ENCODE peak calls at places on chromosomes 13 and 19, in seven cellular contexts. One of them, this sample, is unnamed.

GRCh38 chr19:11814707-11815050 is 606 bp downstream of the ZNF440 start:
- DNase-seq in neuronal stem cell: no peak
- DNase-seq in trophoblast cell: peak; percentile 64
- DNase-seq in mesendoderm: peak; percentile 38
- DNase-seq in mesenchymal stem cell: peak; percentile 44
- DNase-seq in H1: peak; percentile 42
- DNase-seq in H9: peak; percentile 24
- DNase-seq in this sample: peak; percentile 29

GRCh38 chr13:98839826-98840769 is 87.6 kb upstream of the SLC15A1 start:
- DNase-seq in mesendoderm: peak; percentile 94
- DNase-seq in mesenchymal stem cell: peak; percentile 59
- DNase-seq in trophoblast cell: peak; percentile 77
- DNase-seq in neuronal stem cell: peak; percentile 49
- DNase-seq in H1: peak; percentile 76
- DNase-seq in H9: peak; percentile 90
- DNase-seq in this sample: peak; percentile 47

GRCh38 chr13:112342841-112343361 is 33.3 kb upstream of the SPACA7 start:
- DNase-seq in mesendoderm: no peak
- DNase-seq in H9: peak; percentile 29
- DNase-seq in neuronal stem cell: no peak
- DNase-seq in trophoblast cell: no peak
- DNase-seq in H1: no peak
- DNase-seq in mesenchymal stem cell: no peak
- DNase-seq in this sample: no peak

GRCh38 chr13:24651718-24652345 is 28.4 kb upstream of the ATP12A start:
- DNase-seq in H1: no peak
- DNase-seq in mesendoderm: no peak
- DNase-seq in trophoblast cell: peak; percentile 91
- DNase-seq in H9: no peak
- DNase-seq in mesenchymal stem cell: no peak
- DNase-seq in neuronal stem cell: no peak
- DNase-seq in this sample: no peak

GRCh38 chr19:51693246-51693645 is at the start of gene SPACA6:
- DNase-seq in H1: no peak
- DNase-seq in mesendoderm: no peak
- DNase-seq in neuronal stem cell: no peak
- DNase-seq in H9: no peak
- DNase-seq in mesenchymal stem cell: no peak
- DNase-seq in trophoblast cell: no peak
- DNase-seq in this sample: no peak

GRCh38 chr13:34412817-34413365 is 529.2 kb upstream of the NBEA start:
- DNase-seq in mesenchymal stem cell: peak; percentile 23
- DNase-seq in H9: no peak
- DNase-seq in H1: no peak
- DNase-seq in mesendoderm: no peak
- DNase-seq in trophoblast cell: peak; percentile 69
- DNase-seq in neuronal stem cell: no peak
- DNase-seq in this sample: no peak

GRCh38 chr19:3184847-3185481 is 766 bp upstream of the NCLN start:
- DNase-seq in trophoblast cell: no peak
- DNase-seq in neuronal stem cell: no peak
- DNase-seq in H9: no peak
- DNase-seq in mesenchymal stem cell: no peak
- DNase-seq in H1: no peak
- DNase-seq in mesendoderm: no peak
- DNase-seq in this sample: no peak

GRCh38 chr13:55029280-55029679 is 2000.7 kb downstream of the OLFM4 start:
- DNase-seq in mesenchymal stem cell: no peak
- DNase-seq in mesendoderm: no peak
- DNase-seq in neuronal stem cell: no peak
- DNase-seq in H1: no peak
- DNase-seq in trophoblast cell: no peak
- DNase-seq in H9: no peak
- DNase-seq in this sample: no peak

GRCh38 chr13:113658836-113659235 is 838 bp upstream of the ATP4B start:
- DNase-seq in mesendoderm: no peak
- DNase-seq in H9: no peak
- DNase-seq in neuronal stem cell: no peak
- DNase-seq in trophoblast cell: no peak
- DNase-seq in mesenchymal stem cell: no peak
- DNase-seq in H1: no peak
- DNase-seq in this sample: no peak

GRCh38 chr19:13163609-13164364 is 13.6 kb downstream of the IER2 start:
- DNase-seq in mesenchymal stem cell: peak; percentile 96
- DNase-seq in trophoblast cell: peak; percentile 81
- DNase-seq in mesendoderm: peak; percentile 97
- DNase-seq in H1: peak; percentile 86
- DNase-seq in H9: peak; percentile 88
- DNase-seq in neuronal stem cell: peak; percentile 70
- DNase-seq in this sample: peak; percentile 83

GRCh38 chr19:1040476-1041271 is 767 bp downstream of the ABCA7 start:
- DNase-seq in H1: peak; percentile 95
- DNase-seq in mesenchymal stem cell: peak; percentile 95
- DNase-seq in neuronal stem cell: peak; percentile 88
- DNase-seq in trophoblast cell: peak; percentile 89
- DNase-seq in H9: peak; percentile 97
- DNase-seq in mesendoderm: peak; percentile 99
- DNase-seq in this sample: peak; percentile 93

GRCh38 chr19:1041835-1042685 is 2.2 kb downstream of the ABCA7 start:
- DNase-seq in mesendoderm: no peak
- DNase-seq in trophoblast cell: no peak
- DNase-seq in H1: no peak
- DNase-seq in H9: peak; percentile 27
- DNase-seq in mesenchymal stem cell: no peak
- DNase-seq in neuronal stem cell: no peak
- DNase-seq in this sample: no peak

GRCh38 chr19:1045247-1045603 is 5.3 kb downstream of the ABCA7 start:
- DNase-seq in H9: peak; percentile 97
- DNase-seq in neuronal stem cell: no peak
- DNase-seq in H1: peak; percentile 85
- DNase-seq in trophoblast cell: peak; percentile 84
- DNase-seq in mesendoderm: peak; percentile 93
- DNase-seq in mesenchymal stem cell: peak; percentile 58
- DNase-seq in this sample: no peak

GRCh38 chr19:1041272-1041834 is 1.4 kb downstream of the ABCA7 start:
- DNase-seq in H1: no peak
- DNase-seq in mesendoderm: no peak
- DNase-seq in trophoblast cell: no peak
- DNase-seq in mesenchymal stem cell: no peak
- DNase-seq in H9: peak; percentile 27
- DNase-seq in neuronal stem cell: no peak
- DNase-seq in this sample: no peak

GRCh38 chr19:1042689-1043511 is 3.0 kb downstream of the ABCA7 start:
- DNase-seq in H1: no peak
- DNase-seq in H9: peak; percentile 26
- DNase-seq in neuronal stem cell: no peak
- DNase-seq in mesenchymal stem cell: no peak
- DNase-seq in trophoblast cell: no peak
- DNase-seq in mesendoderm: no peak
- DNase-seq in this sample: no peak
- H3K79me1 ChIP-seq in H1: no peaks in the 10 kb centered on the region
- H3K79me1 ChIP-seq in H9: no peaks in the 10 kb centered on the region
- H3K79me1 ChIP-seq in neuronal stem cell: peaks cover 4% of the 10 kb centered on the region
- H3K79me1 ChIP-seq in mesenchymal stem cell: peaks cover 2% of the 10 kb centered on the region
- H3K79me1 ChIP-seq in trophoblast cell: no peaks in the 10 kb centered on the region
- H3K79me1 ChIP-seq in mesendoderm: no peaks in the 10 kb centered on the region
- H3K79me1 ChIP-seq in this sample: no peaks in the 10 kb centered on the region

GRCh38 chr13:106636492-106636891 is 68.6 kb upstream of the ARGLU1 start:
- DNase-seq in H9: no peak
- DNase-seq in mesendoderm: no peak
- DNase-seq in trophoblast cell: no peak
- DNase-seq in H1: no peak
- DNase-seq in neuronal stem cell: no peak
- DNase-seq in mesenchymal stem cell: no peak
- DNase-seq in this sample: no peak
- H3K79me1 ChIP-seq in H9: no peaks in the 10 kb centered on the region
- H3K79me1 ChIP-seq in mesendoderm: no peaks in the 10 kb centered on the region
- H3K79me1 ChIP-seq in trophoblast cell: no peaks in the 10 kb centered on the region
- H3K79me1 ChIP-seq in H1: no peaks in the 10 kb centered on the region
- H3K79me1 ChIP-seq in neuronal stem cell: no peaks in the 10 kb centered on the region
- H3K79me1 ChIP-seq in mesenchymal stem cell: no peaks in the 10 kb centered on the region
- H3K79me1 ChIP-seq in this sample: no peaks in the 10 kb centered on the region

DNA sequence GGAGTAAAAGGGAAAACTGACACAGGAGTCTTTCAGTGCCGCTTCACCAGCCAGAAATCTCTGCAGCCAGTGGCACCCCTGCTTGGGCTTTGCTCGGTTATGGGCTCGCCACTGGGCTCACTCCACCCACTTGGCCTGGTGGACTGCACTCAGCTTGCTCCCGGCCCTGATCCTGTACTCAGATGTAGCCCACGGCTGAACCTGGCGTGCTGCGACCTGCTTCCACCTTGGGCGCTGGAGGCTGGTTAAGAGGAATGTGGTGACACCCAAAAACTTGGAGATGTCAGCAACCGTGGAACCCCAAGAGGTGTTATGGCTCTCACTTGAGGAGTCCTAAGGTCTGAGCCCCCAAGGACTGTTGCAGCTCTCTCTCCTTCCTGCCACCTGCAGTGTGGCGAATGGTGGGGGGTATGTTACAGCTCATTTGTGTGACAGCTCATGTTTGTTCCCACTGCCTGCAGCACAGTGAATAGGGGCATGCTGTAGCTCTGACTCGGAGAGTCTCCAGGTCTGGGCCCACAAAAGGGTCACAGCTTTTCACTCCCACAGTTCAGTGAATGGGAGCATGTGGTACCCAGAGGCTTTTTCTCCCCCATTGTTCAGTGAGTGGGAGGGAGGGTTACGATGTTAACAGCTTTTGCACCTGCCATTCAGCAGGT is 1124.5 kb upstream of the ATXN8OS start:
- DNase-seq in neuronal stem cell: no peak
- DNase-seq in mesendoderm: no peak
- DNase-seq in mesenchymal stem cell: no peak
- DNase-seq in H1: no peak
- DNase-seq in H9: no peak
- DNase-seq in trophoblast cell: no peak
- DNase-seq in this sample: no peak
- H3K79me1 ChIP-seq in neuronal stem cell: no peaks in the 10 kb centered on the region
- H3K79me1 ChIP-seq in mesendoderm: no peaks in the 10 kb centered on the region
- H3K79me1 ChIP-seq in mesenchymal stem cell: no peaks in the 10 kb centered on the region
- H3K79me1 ChIP-seq in H1: no peaks in the 10 kb centered on the region
- H3K79me1 ChIP-seq in H9: no peaks in the 10 kb centered on the region
- H3K79me1 ChIP-seq in trophoblast cell: no peaks in the 10 kb centered on the region
- H3K79me1 ChIP-seq in this sample: no peaks in the 10 kb centered on the region

GRCh38 chr13:49938921-49939320 is 2.8 kb upstream of the SPRYD7 start:
- DNase-seq in H9: no peak
- DNase-seq in neuronal stem cell: no peak
- DNase-seq in H1: no peak
- DNase-seq in mesenchymal stem cell: no peak
- DNase-seq in mesendoderm: no peak
- DNase-seq in trophoblast cell: no peak
- DNase-seq in this sample: no peak

GRCh38 chr13:49938274-49938673 is 2.1 kb upstream of the SPRYD7 start:
- DNase-seq in mesenchymal stem cell: no peak
- DNase-seq in H9: no peak
- DNase-seq in trophoblast cell: no peak
- DNase-seq in mesendoderm: no peak
- DNase-seq in neuronal stem cell: no peak
- DNase-seq in H1: no peak
- DNase-seq in this sample: no peak

GRCh38 chr13:49935171-49936084 is 712 bp downstream of the SPRYD7 start:
- DNase-seq in mesendoderm: peak; percentile 86
- DNase-seq in neuronal stem cell: peak; percentile 46
- DNase-seq in mesenchymal stem cell: peak; percentile 86
- DNase-seq in trophoblast cell: peak; percentile 79
- DNase-seq in H9: peak; percentile 66
- DNase-seq in H1: no peak
- DNase-seq in this sample: peak; percentile 50

GRCh38 chr13:49936943-49937273 is 768 bp upstream of the SPRYD7 start:
- DNase-seq in mesendoderm: peak; percentile 18
- DNase-seq in mesenchymal stem cell: no peak
- DNase-seq in trophoblast cell: no peak
- DNase-seq in H9: peak; percentile 29
- DNase-seq in neuronal stem cell: peak; percentile 8
- DNase-seq in H1: no peak
- DNase-seq in this sample: no peak

DNA sequence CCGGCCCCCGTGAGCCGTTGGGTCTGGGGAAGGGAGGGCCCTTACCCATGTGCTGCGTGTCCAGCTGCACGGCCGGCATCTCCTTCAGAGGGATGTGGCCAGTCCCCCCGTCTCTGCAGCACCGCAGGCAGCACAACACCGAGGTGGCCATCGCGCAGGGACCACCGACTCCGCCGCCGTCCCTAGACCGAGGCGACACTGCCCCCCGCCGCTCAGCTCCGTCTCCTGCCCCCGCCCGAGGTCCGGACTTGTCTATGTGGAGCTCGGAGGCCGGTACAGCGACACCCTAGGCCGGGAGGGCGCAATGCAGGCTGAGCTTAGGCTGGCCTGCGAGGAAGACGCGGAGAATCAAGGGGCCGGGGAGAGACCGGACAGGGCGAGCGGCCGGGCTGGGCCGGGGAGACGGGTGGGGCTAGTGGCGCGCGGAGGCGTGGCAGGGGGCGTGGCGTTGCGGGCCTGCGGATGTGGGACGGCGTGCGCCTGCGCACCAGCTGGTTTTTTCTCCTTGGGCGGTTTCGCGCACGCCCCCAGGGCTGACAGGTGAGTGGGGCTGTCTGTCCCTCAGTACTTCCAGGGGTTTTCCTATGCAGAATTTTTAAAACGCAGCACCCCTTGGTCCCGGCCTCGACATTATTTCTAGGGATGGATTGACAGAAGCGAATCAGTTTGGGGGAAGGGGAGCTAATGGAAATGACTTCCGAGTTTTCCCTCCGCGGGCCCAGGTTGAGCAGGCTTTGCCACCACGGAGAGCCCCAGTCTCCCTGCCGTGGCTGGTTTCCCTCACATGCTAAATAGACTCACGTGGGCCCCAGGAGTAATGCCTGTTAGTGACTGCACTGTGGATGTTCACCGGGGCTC is at the start of gene SPRYD7:
- DNase-seq in mesendoderm: peak; percentile 99
- DNase-seq in trophoblast cell: peak; percentile 99
- DNase-seq in H9: peak; percentile 99
- DNase-seq in mesenchymal stem cell: peak; percentile 98
- DNase-seq in H1: peak; percentile 99
- DNase-seq in neuronal stem cell: peak; percentile 97
- DNase-seq in this sample: peak; percentile 97
- H3K79me1 ChIP-seq in mesendoderm: no peaks in the 10 kb centered on the region
- H3K79me1 ChIP-seq in trophoblast cell: peaks cover 5% of the 10 kb centered on the region
- H3K79me1 ChIP-seq in H9: no peaks in the 10 kb centered on the region
- H3K79me1 ChIP-seq in mesenchymal stem cell: peaks cover 17% of the 10 kb centered on the region
- H3K79me1 ChIP-seq in H1: no peaks in the 10 kb centered on the region
- H3K79me1 ChIP-seq in neuronal stem cell: no peaks in the 10 kb centered on the region
- H3K79me1 ChIP-seq in this sample: peaks cover 25% of the 10 kb centered on the region

GRCh38 chr13:35763060-35763804 is 286.7 kb upstream of the MAB21L1 start:
- DNase-seq in H1: no peak
- DNase-seq in mesendoderm: no peak
- DNase-seq in mesenchymal stem cell: no peak
- DNase-seq in neuronal stem cell: no peak
- DNase-seq in H9: no peak
- DNase-seq in trophoblast cell: no peak
- DNase-seq in this sample: no peak
- H3K79me1 ChIP-seq in H1: no peaks in the 10 kb centered on the region
- H3K79me1 ChIP-seq in mesendoderm: no peaks in the 10 kb centered on the region
- H3K79me1 ChIP-seq in mesenchymal stem cell: no peaks in the 10 kb centered on the region
- H3K79me1 ChIP-seq in neuronal stem cell: peaks cover 3% of the 10 kb centered on the region
- H3K79me1 ChIP-seq in H9: no peaks in the 10 kb centered on the region
- H3K79me1 ChIP-seq in trophoblast cell: no peaks in the 10 kb centered on the region
- H3K79me1 ChIP-seq in this sample: no peaks in the 10 kb centered on the region

DNA sequence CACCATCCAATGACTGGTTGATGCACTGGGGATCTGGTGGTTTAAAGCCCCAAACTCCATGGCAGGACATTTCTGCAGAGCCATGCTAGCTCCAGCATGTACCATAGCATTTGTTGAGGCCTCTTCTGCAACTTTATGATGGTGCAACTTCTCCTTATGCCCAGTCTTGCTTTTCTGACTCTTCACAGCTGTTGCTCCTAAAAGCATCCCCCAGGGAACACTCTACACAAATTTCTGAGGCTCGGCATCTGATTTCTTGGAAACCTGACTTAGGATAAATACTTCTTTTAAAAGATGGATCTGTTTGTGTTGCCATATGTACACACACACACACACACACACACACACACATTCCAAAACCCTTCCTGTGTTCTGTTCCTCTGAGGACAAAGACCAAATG is 388.6 kb upstream of the ZNF507 start:
- DNase-seq in H1: no peak
- DNase-seq in neuronal stem cell: no peak
- DNase-seq in H9: no peak
- DNase-seq in mesendoderm: no peak
- DNase-seq in mesenchymal stem cell: peak; percentile 51
- DNase-seq in trophoblast cell: no peak
- DNase-seq in this sample: no peak
- H3K79me1 ChIP-seq in H1: no peaks in the 10 kb centered on the region
- H3K79me1 ChIP-seq in neuronal stem cell: no peaks in the 10 kb centered on the region
- H3K79me1 ChIP-seq in H9: no peaks in the 10 kb centered on the region
- H3K79me1 ChIP-seq in mesendoderm: no peaks in the 10 kb centered on the region
- H3K79me1 ChIP-seq in mesenchymal stem cell: no peaks in the 10 kb centered on the region
- H3K79me1 ChIP-seq in trophoblast cell: no peaks in the 10 kb centered on the region
- H3K79me1 ChIP-seq in this sample: no peaks in the 10 kb centered on the region

This sample was measured in IMR-90.